ENCODE peak calls at places on chromosomes 1 and 21, in four cellular contexts. O is glutamatergic neuron, U is SHP77 treated with DMSO at 0.1 percent for 48 hours, L is GM03348. D is an unnamed sample.

GRCh38 chr1:110390096-110390495 is 730 bp downstream of the SLC16A4 start:
- DNase-seq in O (no peak), U (no peak), L (peak), D (no peak)

GRCh38 chr1:1170891-1171550 is 2.7 kb upstream of the TTLL10 start:
- DNase-seq in O (no peak), U (no peak), L (no peak), D (no peak)

GRCh38 chr1:147821883-147822282 is 61.5 kb upstream of the GJA5 start:
- DNase-seq in O (no peak), U (no peak), L (peak), D (no peak)

GRCh38 chr21:45997495-45998275 is 16.1 kb downstream of the COL6A1 start:
- DNase-seq in O (peak), U (no peak), L (no peak), D (no peak)

GRCh38 chr1:12654004-12654567 is 10.2 kb downstream of the AADACL4 start:
- DNase-seq in O (no peak), U (no peak), L (no peak), D (no peak)

GRCh38 chr21:17461014-17461413 is 51.8 kb upstream of the CXADR start:
- DNase-seq in O (no peak), U (no peak), L (peak), D (no peak)

GRCh38 chr21:43331962-43332458 is 94.9 kb downstream of the SIK1 start:
- DNase-seq in O (no peak), U (no peak), L (no peak), D (no peak)

GRCh38 chr1:111141803-111142202 is 1.8 kb downstream of the CEPT1 start:
- DNase-seq in O (no peak), U (no peak), L (no peak), D (no peak)

GRCh38 chr1:228416217-228416971 is at the start of gene TRIM17:
- DNase-seq in O (peak), U (no peak), L (peak), D (no peak)

GRCh38 chr1:162856260-162856659 is 4.7 kb downstream of the CCDC190 start:
- DNase-seq in O (no peak), U (no peak), L (peak), D (no peak)

GRCh38 chr21:44063151-44063912 is 43.9 kb upstream of the PWP2 start:
- DNase-seq in O (no peak), U (no peak), L (no peak), D (no peak)

GRCh38 chr1:241310451-241310850 is 46.6 kb downstream of the RGS7 start:
- DNase-seq in O (no peak), U (no peak), L (no peak), D (no peak)

GRCh38 chr1:167669209-167670139 is 39.4 kb downstream of the RCSD1 start:
- DNase-seq in O (no peak), U (no peak), L (no peak), D (no peak)

GRCh38 chr1:170487503-170487902 is 44.5 kb upstream of the GORAB start:
- DNase-seq in O (no peak), U (no peak), L (no peak), D (no peak)

GRCh38 chr21:35458406-35458805 is 409.3 kb upstream of the RUNX1 start:
- DNase-seq in O (no peak), U (no peak), L (no peak), D (no peak)

GRCh38 chr1:43452789-43453441 is 816 bp downstream of the HYI start:
- DNase-seq in O (no peak), U (no peak), L (peak), D (peak)

GRCh38 chr1:39727221-39727931 is 11.3 kb upstream of the PPIE start:
- DNase-seq in O (no peak), U (no peak), L (no peak), D (no peak)

GRCh38 chr1:206503591-206504362 is 3.6 kb upstream of the RASSF5 start:
- DNase-seq in O (no peak), U (no peak), L (peak), D (no peak)

GRCh38 chr1:245154429-245155185 is at the start of gene KIF26B:
- DNase-seq in O (peak), U (no peak), L (peak), D (no peak)

GRCh38 chr1:111480682-111481081 is 6.9 kb downstream of the C1orf162 start:
- DNase-seq in O (no peak), U (no peak), L (no peak), D (no peak)

GRCh38 chr1:236394016-236394481 is at the start of gene EDARADD:
- DNase-seq in O (no peak), U (no peak), L (peak), D (no peak)

GRCh38 chr1:155127105-155127671 is 488 bp upstream of the EFNA1 start:
- DNase-seq in O (peak), U (peak), L (no peak), D (no peak)

GRCh38 chr1:236009857-236010256 is 55.0 kb downstream of the NID1 start:
- DNase-seq in O (no peak), U (no peak), L (peak), D (no peak)

GRCh38 chr21:40793057-40793456 is 53.9 kb downstream of the DSCAM start:
- DNase-seq in O (no peak), U (no peak), L (no peak), D (no peak)

GRCh38 chr1:32718527-32718926 is 16.0 kb upstream of the SYNC start:
- DNase-seq in O (no peak), U (no peak), L (no peak), D (no peak)